ENCODE peak calls at places on chromosomes 3 and 15, in eight cellular contexts. T is amniotic stem cell; L is HCEC 1CT; S is GOT3; E is activated gamma-delta T cell treated with Interleukin-2 at 50 U/mL for 16 hours; O is brain pericyte; P is activated CD4-positive, alpha-beta T cell treated with anti-CD3 and anti-CD28 coated beads, Interleukin-2, amount 50 U/mL, for 1 hour; M is stimulated activated CD4-positive, alpha-beta T cell treated with anti-CD3 and anti-CD28 coated beads, Interleukin-4, amount 100 ng/mL, for 4 hours. N is an unnamed sample.

GRCh38 chr15:40155270-40155910 is 5.5 kb upstream of the BUB1B start:
- DNase-seq in T (no peak), L (no peak), S (no peak), E (no peak), O (no peak), P (no peak), M (no peak), N (peak; percentile 53)

GRCh38 chr15:67741313-67741712 is 84.0 kb upstream of the SKOR1 start:
- DNase-seq in T (no peak), L (no peak), S (no peak), E (no peak), O (no peak), P (no peak), M (no peak), N (no peak)

GRCh38 chr3:108393128-108393900 is 97.0 kb downstream of the HHLA2 start:
- DNase-seq in T (no peak), L (no peak), S (no peak), E (no peak), O (no peak), P (no peak), M (no peak), N (no peak)

GRCh38 chr15:96746621-96747155 is 416.2 kb downstream of the NR2F2 start:
- DNase-seq in T (no peak), L (no peak), S (no peak), E (no peak), O (no peak), P (no peak), M (no peak), N (no peak)

GRCh38 chr15:87129916-87130315 is 1050.2 kb downstream of the AGBL1 start:
- DNase-seq in T (no peak), L (no peak), S (no peak), E (no peak), O (no peak), P (no peak), M (no peak), N (no peak)

GRCh38 chr3:177789500-177789899 is 592.2 kb upstream of the TBL1XR1 start:
- DNase-seq in T (no peak), L (no peak), S (no peak), E (no peak), O (no peak), P (no peak), M (no peak), N (no peak)

GRCh38 chr15:38211249-38211648 is 41.4 kb upstream of the SPRED1 start:
- DNase-seq in T (no peak), L (no peak), S (no peak), E (no peak), O (no peak), P (no peak), M (no peak), N (no peak)

GRCh38 chr3:183181606-183182005 is 19.1 kb upstream of the LAMP3 start:
- DNase-seq in T (no peak), L (no peak), S (no peak), E (no peak), O (no peak), P (no peak), M (no peak), N (no peak)

GRCh38 chr15:66679657-66680108 is 22.4 kb upstream of the SMAD6 start:
- DNase-seq in T (no peak), L (no peak), S (no peak), E (no peak), O (no peak), P (no peak), M (no peak), N (no peak)

GRCh38 chr3:156888576-156888975 is 62.4 kb downstream of the LEKR1 start:
- DNase-seq in T (no peak), L (no peak), S (no peak), E (no peak), O (no peak), P (no peak), M (no peak), N (no peak)

GRCh38 chr15:40161693-40162401 is 978 bp downstream of the BUB1B start:
- DNase-seq in T (no peak), L (no peak), S (no peak), E (no peak), O (no peak), P (no peak), M (no peak), N (peak; percentile 12)

GRCh38 chr15:87849181-87849580 is 407.4 kb downstream of the NTRK3 start:
- DNase-seq in T (no peak), L (no peak), S (no peak), E (no peak), O (no peak), P (no peak), M (no peak), N (no peak)

GRCh38 chr3:140170612-140171011 is 235.6 kb downstream of the CLSTN2 start:
- DNase-seq in T (no peak), L (no peak), S (no peak), E (no peak), O (no peak), P (no peak), M (no peak), N (no peak)

GRCh38 chr15:51051776-51052175 is 42.9 kb downstream of the TNFAIP8L3 start:
- DNase-seq in T (no peak), L (no peak), S (no peak), E (no peak), O (no peak), P (no peak), M (no peak), N (peak; percentile 87)

GRCh38 chr15:93035953-93036810 is 52.8 kb downstream of the RGMA start:
- DNase-seq in T (no peak), L (no peak), S (no peak), E (peak; percentile 49), O (no peak), P (peak; percentile 35), M (peak; percentile 30), N (no peak)

GRCh38 chr15:33490703-33491102 is 179.9 kb downstream of the RYR3 start:
- DNase-seq in T (no peak), L (no peak), S (no peak), E (no peak), O (no peak), P (no peak), M (no peak), N (peak; percentile 24)

GRCh38 chr15:77017091-77017660 is 22.2 kb downstream of the PSTPIP1 start:
- DNase-seq in T (no peak), L (no peak), S (no peak), E (no peak), O (no peak), P (no peak), M (no peak), N (no peak)

GRCh38 chr3:134242649-134243637 is 7.7 kb downstream of the RYK start:
- DNase-seq in T (peak; percentile 41), L (peak; percentile 94), S (no peak), E (no peak), O (peak; percentile 32), P (no peak), M (no peak), N (no peak)

GRCh38 chr3:66997560-66998074 is 490 bp upstream of the KBTBD8 start:
- DNase-seq in T (peak; percentile 84), L (peak; percentile 73), S (no peak), E (no peak), O (no peak), P (no peak), M (no peak), N (no peak)

GRCh38 chr3:133595341-133595740 is 21.9 kb downstream of the CDV3 start:
- DNase-seq in T (no peak), L (peak; percentile 21), S (no peak), E (no peak), O (no peak), P (no peak), M (no peak), N (no peak)

GRCh38 chr3:117443014-117443413 is 733.4 kb downstream of the TUSC7 start:
- DNase-seq in T (no peak), L (no peak), S (no peak), E (no peak), O (no peak), P (no peak), M (no peak), N (no peak)

GRCh38 chr3:37223084-37223975 is 48.9 kb upstream of the LRRFIP2 start:
- DNase-seq in T (no peak), L (peak; percentile 78), S (no peak), E (no peak), O (no peak), P (no peak), M (no peak), N (no peak)